ENCODE peak calls at places on chromosomes 11 and 22, in five cellular contexts. B, O, V, M and G are unnamed samples.

GRCh38 chr11:10493041-10493663 is 38.1 kb downstream of the AMPD3 start:
- DNase-seq in V (no peak), B (no peak), M (peak), O (no peak), G (no peak)

GRCh38 chr11:7514099-7514725 is 413 bp downstream of the PPFIBP2 start:
- DNase-seq in V (peak), O (no peak), B (peak), M (peak), G (no peak)

GRCh38 chr11:69650081-69650831 is 9.3 kb downstream of the CCND1 start:
- DNase-seq in V (no peak), O (no peak), B (peak), M (no peak), G (no peak)

GRCh38 chr22:22935546-22936157 is 48.0 kb downstream of the IGLL5 start:
- DNase-seq in B (peak), V (no peak), M (no peak), O (no peak), G (no peak)

GRCh38 chr11:59115556-59115955 is 8.5 kb downstream of the FAM111B start:
- DNase-seq in O (no peak), M (no peak), B (no peak), V (no peak), G (no peak)

GRCh38 chr22:30612789-30613188 is 5.8 kb downstream of the TCN2 start:
- DNase-seq in B (no peak), M (no peak), O (no peak), V (no peak), G (no peak)

GRCh38 chr11:125201525-125202121 is 37.1 kb downstream of the PKNOX2 start:
- DNase-seq in M (peak), O (no peak), V (no peak), B (no peak), G (no peak)

GRCh38 chr11:47917643-47918369 is 62.6 kb upstream of the PTPRJ start:
- DNase-seq in B (peak), V (no peak), M (no peak), O (peak), G (no peak)

GRCh38 chr22:24341657-24342056 is 71.0 kb downstream of the SPECC1L start:
- DNase-seq in B (no peak), O (no peak), M (no peak), V (no peak), G (no peak)